ENCODE peak calls at places on chromosomes 5 and 9, in six cellular contexts. X is stomach, U is suprapubic skin, N is H1, W is transverse colon, V is prostate gland. A is an unnamed sample. For H3K27me3, the result is how much of the 10 kb centered on the place peaks cover.

GRCh38 chr5:59182722-59183121 is 599.8 kb downstream of the RAB3C start:
- DNase-seq in U (no peak), X (no peak), V (no peak), N (peak), W (no peak), A (no peak)

GRCh38 chr9:92312887-92313623 is 12.1 kb downstream of the NOL8 start:
- DNase-seq in X (no peak), V (no peak), W (no peak), U (no peak), N (no peak), A (no peak)

GRCh38 chr5:68272289-68272688 is 56.7 kb downstream of the PIK3R1 start:
- DNase-seq in N (no peak), W (no peak), X (no peak), U (no peak), V (no peak), A (no peak)

GRCh38 chr9:35904338-35904737 is 1.7 kb upstream of the HRCT1 start:
- DNase-seq in X (no peak), V (no peak), U (no peak), N (no peak), W (no peak), A (no peak)

GRCh38 chr9:92183449-92183848 is 68.2 kb upstream of the SPTLC1 start:
- DNase-seq in U (no peak), W (no peak), V (no peak), N (no peak), X (no peak), A (no peak)

GRCh38 chr5:124706729-124707361 is 39.6 kb downstream of the ZNF608 start:
- DNase-seq in W (peak), U (no peak), X (peak), N (no peak), V (no peak), A (peak)

GRCh38 chr9:91426123-91426745 is 2.6 kb upstream of the NFIL3 start:
- DNase-seq in V (peak), N (no peak), X (no peak), W (no peak), U (no peak), A (no peak)

GRCh38 chr9:127197186-127197860 is 67.3 kb upstream of the GARNL3 start:
- DNase-seq in V (no peak), X (no peak), W (no peak), N (no peak), U (no peak), A (no peak)

GRCh38 chr5:159049844-159050318 is 49.8 kb downstream of the EBF1 start:
- DNase-seq in U (no peak), N (no peak), W (no peak), X (no peak), V (no peak), A (no peak)

GRCh38 chr5:125835293-125836172 is 587.7 kb upstream of the GRAMD2B start:
- DNase-seq in W (peak), U (no peak), V (no peak), N (peak), X (peak), A (no peak)

GRCh38 chr9:133718533-133719315 is 19.4 kb downstream of the SARDH start:
- DNase-seq in X (no peak), U (peak), N (no peak), W (no peak), V (no peak), A (no peak)

GRCh38 chr5:62568800-62569432 is 9.7 kb upstream of the LRRC70 start:
- DNase-seq in W (no peak), V (no peak), U (no peak), N (peak), X (no peak), A (no peak)

GRCh38 chr5:38600334-38601045 is 44.0 kb upstream of the LIFR start:
- DNase-seq in N (no peak), U (no peak), W (no peak), V (no peak), X (no peak), A (no peak)

GRCh38 chr5:43564289-43564850 is 7.5 kb upstream of the PAIP1 start:
- DNase-seq in W (no peak), N (no peak), V (no peak), U (no peak), X (no peak), A (no peak)

GRCh38 chr9:24657387-24657786 is 111.7 kb upstream of the IZUMO3 start:
- DNase-seq in W (no peak), U (no peak), V (no peak), X (no peak), N (no peak), A (no peak)

GRCh38 chr9:89941875-89942274 is 337.1 kb downstream of the GADD45G start:
- DNase-seq in W (no peak), X (no peak), U (no peak), N (no peak), V (no peak), A (no peak)

GRCh38 chr9:94779693-94780290 is 53.3 kb downstream of the AOPEP start:
- DNase-seq in V (no peak), X (no peak), W (no peak), N (no peak), U (no peak), A (no peak)

GRCh38 chr9:86892576-86892975 is 54.7 kb downstream of the GAS1 start:
- DNase-seq in V (no peak), N (no peak), W (no peak), X (no peak), U (no peak), A (no peak)

GRCh38 chr9:34197756-34198711 is 19.2 kb downstream of the UBAP1 start:
- DNase-seq in N (no peak), X (peak), U (no peak), V (no peak), W (no peak), A (no peak)

GRCh38 chr9:133121200-133122166 is at the start of gene RALGDS:
- DNase-seq in U (peak), X (peak), V (peak), W (peak), N (peak), A (peak)

GRCh38 chr5:177036443-177036842 is 13.9 kb downstream of the ZNF346 start:
- DNase-seq in X (no peak), N (no peak), U (no peak), W (no peak), V (no peak), A (no peak)

GRCh38 chr9:113963017-113963620 is 87.0 kb downstream of the ZNF618 start:
- DNase-seq in U (peak), X (peak), N (peak), W (peak), V (no peak), A (peak)

GRCh38 chr5:79193643-79194042 is 42.3 kb upstream of the JMY start:
- DNase-seq in N (no peak), W (no peak), U (no peak), V (no peak), X (no peak), A (no peak)

GRCh38 chr9:114235113-114235589 is 79.8 kb downstream of the COL27A1 start:
- DNase-seq in X (no peak), V (no peak), N (no peak), W (no peak), U (no peak), A (no peak)

GRCh38 chr9:82799300-82799699 is 263.6 kb downstream of the RASEF start:
- DNase-seq in X (no peak), W (no peak), V (no peak), U (no peak), N (no peak), A (no peak)

GRCh38 chr9:83538172-83538889 is at the start of gene FRMD3:
- DNase-seq in W (peak), N (peak), X (peak), V (peak), U (peak), A (peak)

GRCh38 chr5:141810702-141811101 is 67.5 kb downstream of the PCDH1 start:
- DNase-seq in X (no peak), U (no peak), N (no peak), W (no peak), V (no peak), A (no peak)
- H3K27me3 ChIP-seq in X (half or more), U (half or more), N (under half), W (under half), V (under half), A (under half)

GRCh38 chr5:5352675-5353074 is 69.8 kb upstream of the ICE1 start:
- DNase-seq in X (no peak), V (no peak), W (no peak), U (no peak), N (no peak), A (no peak)

GRCh38 chr5:5353681-5354080 is 68.8 kb upstream of the ICE1 start:
- DNase-seq in U (no peak), X (no peak), W (no peak), V (no peak), N (no peak), A (no peak)

GRCh38 chr5:5350101-5350500 is 72.4 kb upstream of the ICE1 start:
- DNase-seq in U (no peak), W (no peak), X (no peak), N (no peak), V (no peak), A (no peak)

GRCh38 chr5:5348576-5348975 is 73.9 kb upstream of the ICE1 start:
- DNase-seq in W (no peak), X (no peak), V (no peak), N (no peak), U (no peak), A (no peak)

DNA sequence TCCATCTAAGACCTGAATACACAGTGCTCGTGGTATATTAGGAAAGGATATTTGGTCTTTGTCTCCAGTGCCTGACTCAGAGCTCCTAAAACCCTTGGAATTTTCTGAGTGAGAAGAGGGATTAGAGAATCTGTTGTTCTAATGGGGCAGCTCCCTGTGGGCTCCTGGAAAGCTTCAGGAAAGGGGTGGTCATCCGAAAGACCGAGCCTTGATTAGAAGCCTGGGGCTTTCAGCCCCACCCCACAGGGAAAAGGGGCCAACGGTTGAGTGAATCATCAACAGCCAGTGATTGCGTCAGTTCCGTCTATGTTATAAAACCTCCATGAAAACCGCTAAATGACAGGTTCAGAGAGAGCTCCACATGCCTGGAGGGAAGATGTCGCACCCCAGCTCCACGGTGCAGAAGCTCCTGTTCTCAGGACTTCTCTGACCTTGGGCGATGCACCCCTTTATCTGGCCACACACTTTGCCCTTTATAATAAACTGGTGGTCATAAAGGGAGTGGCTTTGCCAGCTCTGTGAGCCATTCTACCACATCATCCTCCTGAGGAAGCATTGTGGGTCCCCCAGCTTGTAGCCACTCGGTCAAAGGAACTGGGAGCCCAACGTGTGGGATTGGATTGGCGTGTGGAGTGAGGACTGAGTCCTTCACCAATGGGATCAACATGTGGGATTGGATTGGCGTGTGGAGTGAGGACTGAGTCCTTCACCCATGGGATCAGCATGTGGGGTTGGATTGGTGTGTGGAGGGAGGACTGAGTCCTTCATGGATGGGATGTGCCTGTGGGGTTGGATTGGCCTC is 71.0 kb upstream of the ICE1 start:
- DNase-seq in V (no peak), W (no peak), U (no peak), N (no peak), X (no peak), A (no peak)
- TF ChIP-seq POLR2AphosphoS5 in V (no peak), W (no peak), U (no peak), N (no peak), X (no peak), A (no peak)

GRCh38 chr5:141382469-141383294 is at the start of gene PCDHGA7:
- DNase-seq in W (no peak), V (no peak), U (no peak), N (no peak), X (no peak), A (no peak)
- TF ChIP-seq CTCF in W (no peak), V (no peak), U (no peak), N (no peak), X (no peak), A (no peak)

GRCh38 chr9:97940707-97941106 is 2.7 kb upstream of the HEMGN start:
- DNase-seq in V (no peak), N (no peak), W (no peak), U (no peak), X (no peak), A (no peak)
- H3K27me3 ChIP-seq in V (under half), N (under half), W (under half), U (under half), X (under half), A (under half)

GRCh38 chr9:129486496-129487306 is 134.2 kb downstream of the C9orf50 start:
- DNase-seq in U (peak), V (peak), W (no peak), X (peak), N (no peak), A (peak)
- TF ChIP-seq POLR2AphosphoS5 in U (peak), V (peak), W (peak), X (no peak), N (no peak), A (no peak)

A was measured in upper lobe of left lung.